ENCODE peak calls at places on chromosomes 6 and 20, in four cellular contexts. N is BJ, P is bronchial epithelial cell, X is SK-N-SH. W is an unnamed sample.

GRCh38 chr6:106444777-106445507 is 84.4 kb downstream of the CRYBG1 start:
- DNase-seq in X (peak), N (no peak), P (peak), W (no peak)

GRCh38 chr20:63014710-63015109 is 7.9 kb upstream of the BHLHE23 start:
- DNase-seq in P (no peak), X (no peak), N (no peak), W (no peak)

GRCh38 chr20:815914-816606 is 17.5 kb upstream of the FAM110A start:
- DNase-seq in N (no peak), P (peak), X (peak), W (no peak)

GRCh38 chr6:9428416-9429172 is 986.3 kb downstream of the TFAP2A start:
- DNase-seq in P (peak), X (no peak), N (no peak), W (no peak)

GRCh38 chr20:9617062-9617461 is 102.7 kb downstream of the LAMP5 start:
- DNase-seq in P (peak), X (peak), N (no peak), W (no peak)

GRCh38 chr6:42778072-42778471 is 3.8 kb upstream of the BICRAL start:
- DNase-seq in X (no peak), N (no peak), P (no peak), W (no peak)

GRCh38 chr6:85660181-85660611 is 17.5 kb upstream of the SYNCRIP start:
- DNase-seq in N (peak), P (peak), X (peak), W (no peak)

GRCh38 chr6:52990342-52990741 is 4.7 kb downstream of the GSTA4 start:
- DNase-seq in P (peak), X (no peak), N (no peak), W (no peak)

GRCh38 chr20:63224272-63225081 is 8.5 kb upstream of the YTHDF1 start:
- DNase-seq in N (no peak), P (peak), X (peak), W (no peak)

GRCh38 chr6:167351656-167352354 is 26.9 kb downstream of the TTLL2 start:
- DNase-seq in N (no peak), X (no peak), P (no peak), W (no peak)

GRCh38 chr6:123997223-123997622 is 193.6 kb downstream of the NKAIN2 start:
- DNase-seq in N (no peak), X (no peak), P (no peak), W (no peak)

GRCh38 chr6:23656257-23656731 is 469.7 kb upstream of the NRSN1 start:
- DNase-seq in N (no peak), X (peak), P (no peak), W (no peak)

GRCh38 chr6:113376847-113377165 is 480.3 kb upstream of the MARCKS start:
- DNase-seq in X (no peak), P (no peak), N (no peak), W (no peak)

GRCh38 chr20:61549865-61550264 is 297.8 kb downstream of the CDH4 start:
- DNase-seq in X (no peak), P (no peak), N (no peak), W (no peak)

GRCh38 chr6:134111062-134111677 is 58.7 kb upstream of the SLC2A12 start:
- DNase-seq in N (no peak), X (peak), P (peak), W (no peak)

GRCh38 chr6:99334526-99335127 is 14.8 kb downstream of the FAXC start:
- DNase-seq in N (no peak), P (peak), X (peak), W (no peak)
- H3K4me3 ChIP-seq in N (no peak), P (no peak), X (no peak), W (no peak)

GRCh38 chr20:50717312-50717711 is 14.1 kb upstream of the PARD6B start:
- DNase-seq in X (no peak), N (no peak), P (no peak), W (no peak)

GRCh38 chr20:50716518-50716917 is 14.9 kb upstream of the PARD6B start:
- DNase-seq in P (no peak), X (no peak), N (no peak), W (no peak)

GRCh38 chr20:50720582-50720981 is 10.8 kb upstream of the PARD6B start:
- DNase-seq in N (no peak), X (no peak), P (no peak), W (no peak)

GRCh38 chr20:50719328-50719727 is 12.1 kb upstream of the PARD6B start:
- DNase-seq in N (no peak), X (no peak), P (no peak), W (no peak)

DNA sequence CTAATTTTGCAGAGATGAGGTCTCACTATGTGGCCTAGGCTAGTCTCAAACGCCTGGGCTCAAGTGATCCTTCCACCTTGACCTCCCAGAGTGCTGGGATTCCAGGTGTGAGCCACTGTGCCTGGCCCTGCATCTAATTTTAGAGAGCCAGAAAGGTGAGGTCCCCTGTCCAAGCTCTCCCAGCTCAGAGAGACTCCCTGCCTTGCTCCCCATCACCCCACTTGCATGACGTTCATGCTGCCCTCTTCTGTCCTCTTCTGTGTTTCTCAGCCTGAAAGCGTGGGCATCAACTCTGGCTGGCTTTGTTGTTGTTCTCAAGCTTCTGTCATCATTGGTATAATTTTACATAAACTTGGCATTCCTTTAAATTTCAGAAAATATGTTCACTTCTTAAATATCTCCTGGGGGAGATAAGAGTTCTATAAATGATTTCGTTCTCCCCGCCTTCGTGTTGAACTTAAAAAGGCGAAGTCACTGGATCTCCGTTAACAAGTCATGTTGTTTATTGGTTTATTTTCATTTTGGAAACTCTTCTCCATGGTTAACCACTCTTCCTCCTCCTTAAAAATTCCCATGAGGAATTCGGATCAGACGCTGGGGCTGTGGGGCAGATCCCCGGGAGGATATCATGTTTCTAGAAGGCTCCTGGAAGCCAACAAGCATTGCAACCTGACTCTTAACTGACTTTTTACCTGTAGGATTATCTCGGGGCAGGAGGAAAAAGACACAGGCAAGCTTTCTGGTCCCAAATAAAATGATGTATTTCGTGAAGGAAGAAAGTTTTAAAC is 13.2 kb upstream of the PARD6B start:
- DNase-seq in X (no peak), N (no peak), P (peak), W (no peak)
- TF ChIP-seq CTCF in X (no peak), N (peak), P (peak), W (peak)

GRCh38 chr6:7260291-7261029 is 52.5 kb downstream of the SSR1 start:
- DNase-seq in P (no peak), X (no peak), N (no peak), W (no peak)
- H3K4me3 ChIP-seq in P (peak), X (peak), N (peak), W (peak)

GRCh38 chr20:15763344-15763743 is 809.9 kb downstream of the KIF16B start:
- DNase-seq in N (no peak), X (no peak), P (peak), W (no peak)

GRCh38 chr20:15756401-15756800 is 816.8 kb downstream of the KIF16B start:
- DNase-seq in X (no peak), N (no peak), P (no peak), W (no peak)

GRCh38 chr20:15756001-15756400 is 817.2 kb downstream of the KIF16B start:
- DNase-seq in P (no peak), N (no peak), X (no peak), W (no peak)

GRCh38 chr20:15760217-15760567 is 813.1 kb downstream of the KIF16B start:
- DNase-seq in X (no peak), N (no peak), P (no peak), W (no peak)

GRCh38 chr20:15759546-15760216 is 813.6 kb downstream of the KIF16B start:
- DNase-seq in N (peak), P (no peak), X (peak), W (no peak)
- TF ChIP-seq CTCF in N (peak), P (no peak), X (peak), W (no peak)

GRCh38 chr6:150662814-150663213 is 63.1 kb downstream of the PLEKHG1 start:
- DNase-seq in X (no peak), N (no peak), P (no peak), W (no peak)

GRCh38 chr6:150668882-150669476 is 69.3 kb downstream of the PLEKHG1 start:
- DNase-seq in N (no peak), X (no peak), P (no peak), W (no peak)

GRCh38 chr6:150667977-150668716 is 68.5 kb downstream of the PLEKHG1 start:
- DNase-seq in P (peak), X (no peak), N (peak), W (peak)

GRCh38 chr6:150664091-150664490 is 64.4 kb downstream of the PLEKHG1 start:
- DNase-seq in X (no peak), P (no peak), N (no peak), W (no peak)

GRCh38 chr6:150666071-150666470 is 66.4 kb downstream of the PLEKHG1 start:
- DNase-seq in X (no peak), N (no peak), P (no peak), W (no peak)
- H3K4me3 ChIP-seq in X (no peak), N (no peak), P (no peak), W (no peak)